ENCODE peak calls at places on chromosomes 1 and 21, in nine cellular contexts. I, N, U, H, C, K, A, G and S are unnamed samples.

GRCh38 chr1:240658312-240658975 is 46.5 kb upstream of the GREM2 start:
- DNase-seq in I (no peak), N (no peak), U (no peak), H (peak), C (no peak), K (no peak), A (no peak), G (no peak), S (peak)

GRCh38 chr1:248884632-248885295 is 21.3 kb upstream of the PGBD2 start:
- DNase-seq in I (no peak), N (no peak), U (no peak), H (no peak), C (no peak), K (no peak), A (no peak), G (no peak), S (no peak)

GRCh38 chr1:155012052-155012546 is 9.5 kb downstream of the ZBTB7B start:
- DNase-seq in I (no peak), N (no peak), U (peak), H (peak), C (peak), K (peak), A (peak), G (peak), S (no peak)

GRCh38 chr21:35217504-35218060 is 168.5 kb upstream of the RUNX1 start:
- DNase-seq in I (peak), N (no peak), U (no peak), H (no peak), C (peak), K (no peak), A (no peak), G (no peak), S (no peak)

GRCh38 chr1:3080236-3080964 is 11.4 kb downstream of the PRDM16 start:
- DNase-seq in I (no peak), N (no peak), U (no peak), H (no peak), C (no peak), K (no peak), A (no peak), G (no peak), S (no peak)

GRCh38 chr1:100713636-100714035 is 5.9 kb upstream of the VCAM1 start:
- DNase-seq in I (peak), N (no peak), U (no peak), H (peak), C (no peak), K (no peak), A (no peak), G (no peak), S (no peak)

GRCh38 chr1:30877205-30877912 is 31.2 kb downstream of the SDC3 start:
- DNase-seq in I (no peak), N (no peak), U (peak), H (peak), C (no peak), K (peak), A (no peak), G (peak), S (no peak)

GRCh38 chr21:45112371-45112770 is 38.0 kb downstream of the ADARB1 start:
- DNase-seq in I (no peak), N (no peak), U (no peak), H (no peak), C (no peak), K (no peak), A (no peak), G (no peak), S (no peak)

GRCh38 chr1:209672705-209673630 is 2.2 kb upstream of the G0S2 start:
- DNase-seq in I (peak), N (peak), U (no peak), H (no peak), C (no peak), K (no peak), A (no peak), G (no peak), S (no peak)

GRCh38 chr1:211783897-211784296 is 46.7 kb downstream of the LPGAT1 start:
- DNase-seq in I (no peak), N (no peak), U (no peak), H (no peak), C (no peak), K (no peak), A (no peak), G (peak), S (no peak)

GRCh38 chr1:51916587-51917405 is 38.3 kb upstream of the NRDC start:
- DNase-seq in I (no peak), N (no peak), U (no peak), H (no peak), C (no peak), K (no peak), A (no peak), G (no peak), S (no peak)

GRCh38 chr1:156676820-156677615 is at the start of gene NES:
- DNase-seq in I (no peak), N (no peak), U (no peak), H (no peak), C (no peak), K (peak), A (no peak), G (peak), S (no peak)

GRCh38 chr1:25774921-25775774 is 24.8 kb upstream of the SELENON start:
- DNase-seq in I (peak), N (no peak), U (no peak), H (no peak), C (peak), K (no peak), A (peak), G (no peak), S (no peak)

GRCh38 chr1:214791961-214792360 is 189.0 kb downstream of the CENPF start:
- DNase-seq in I (no peak), N (no peak), U (no peak), H (no peak), C (no peak), K (no peak), A (no peak), G (no peak), S (no peak)

GRCh38 chr1:209720826-209721225 is 16.2 kb downstream of the HSD11B1 start:
- DNase-seq in I (no peak), N (no peak), U (no peak), H (peak), C (no peak), K (no peak), A (no peak), G (no peak), S (no peak)

GRCh38 chr1:24154215-24154614 is 11.3 kb upstream of the IL22RA1 start:
- DNase-seq in I (no peak), N (no peak), U (no peak), H (no peak), C (peak), K (no peak), A (no peak), G (no peak), S (peak)

GRCh38 chr1:2914702-2915101 is 106.6 kb upstream of the ACTRT2 start:
- DNase-seq in I (no peak), N (no peak), U (no peak), H (no peak), C (no peak), K (peak), A (no peak), G (no peak), S (no peak)